ENCODE peak calls at places on chromosomes 11 and 22, in six cellular contexts. One of them, this sample, is unnamed. For H3K9me3, the result is how much of the 10 kb centered on the place peaks cover.

GRCh38 chr22:24845036-24845918 is 39.3 kb downstream of the SGSM1 start:
- DNase-seq in pancreas: no peak
- DNase-seq in fibroblast of lung: no peak
- DNase-seq in testis: peak
- DNase-seq in tibial nerve: no peak
- DNase-seq in heart right ventricle: no peak
- DNase-seq in this sample: no peak

GRCh38 chr22:17921871-17922821 is 102.2 kb downstream of the MICAL3 start:
- DNase-seq in pancreas: no peak
- DNase-seq in fibroblast of lung: no peak
- DNase-seq in testis: no peak
- DNase-seq in tibial nerve: no peak
- DNase-seq in heart right ventricle: peak
- DNase-seq in this sample: peak

GRCh38 chr22:20001082-20001638 is 15.5 kb downstream of the ARVCF start:
- DNase-seq in pancreas: peak
- DNase-seq in fibroblast of lung: no peak
- DNase-seq in testis: no peak
- DNase-seq in tibial nerve: no peak
- DNase-seq in heart right ventricle: no peak
- DNase-seq in this sample: no peak

GRCh38 chr22:33467718-33468117 is 409.5 kb upstream of the SYN3 start:
- DNase-seq in pancreas: no peak
- DNase-seq in fibroblast of lung: no peak
- DNase-seq in testis: no peak
- DNase-seq in tibial nerve: no peak
- DNase-seq in heart right ventricle: no peak
- DNase-seq in this sample: no peak

GRCh38 chr11:88105952-88106351 is 69.3 kb downstream of the RAB38 start:
- DNase-seq in pancreas: no peak
- DNase-seq in fibroblast of lung: no peak
- DNase-seq in testis: no peak
- DNase-seq in tibial nerve: no peak
- DNase-seq in heart right ventricle: no peak
- DNase-seq in this sample: no peak

GRCh38 chr11:126891556-126892217 is 108.9 kb downstream of the KIRREL3 start:
- DNase-seq in pancreas: no peak
- DNase-seq in fibroblast of lung: no peak
- DNase-seq in testis: no peak
- DNase-seq in tibial nerve: no peak
- DNase-seq in heart right ventricle: peak
- DNase-seq in this sample: no peak

GRCh38 chr11:2588809-2589537 is 110.8 kb downstream of the KCNQ1OT1 start:
- DNase-seq in pancreas: no peak
- DNase-seq in fibroblast of lung: no peak
- DNase-seq in testis: peak
- DNase-seq in tibial nerve: peak
- DNase-seq in heart right ventricle: no peak
- DNase-seq in this sample: peak

GRCh38 chr22:43377486-43377995 is 34.3 kb upstream of the MPPED1 start:
- DNase-seq in pancreas: no peak
- DNase-seq in fibroblast of lung: peak
- DNase-seq in testis: no peak
- DNase-seq in tibial nerve: no peak
- DNase-seq in heart right ventricle: no peak
- DNase-seq in this sample: peak

GRCh38 chr11:42913731-42914130 is 398.1 kb upstream of the API5 start:
- DNase-seq in pancreas: no peak
- DNase-seq in fibroblast of lung: no peak
- DNase-seq in testis: no peak
- DNase-seq in tibial nerve: no peak
- DNase-seq in heart right ventricle: no peak
- DNase-seq in this sample: no peak

GRCh38 chr11:118625976-118626375 is 18.6 kb downstream of the PHLDB1 start:
- DNase-seq in pancreas: no peak
- DNase-seq in fibroblast of lung: no peak
- DNase-seq in testis: no peak
- DNase-seq in tibial nerve: no peak
- DNase-seq in heart right ventricle: no peak
- DNase-seq in this sample: no peak

GRCh38 chr11:78841451-78842060 is 266.9 kb upstream of the NARS2 start:
- DNase-seq in pancreas: no peak
- DNase-seq in fibroblast of lung: no peak
- DNase-seq in testis: no peak
- DNase-seq in tibial nerve: no peak
- DNase-seq in heart right ventricle: no peak
- DNase-seq in this sample: no peak

GRCh38 chr11:72639475-72640375 is 34.5 kb downstream of the PDE2A start:
- DNase-seq in pancreas: no peak
- DNase-seq in fibroblast of lung: no peak
- DNase-seq in testis: no peak
- DNase-seq in tibial nerve: no peak
- DNase-seq in heart right ventricle: peak
- DNase-seq in this sample: no peak

GRCh38 chr11:83172551-83172950 is 15.6 kb downstream of the PCF11 start:
- DNase-seq in pancreas: no peak
- DNase-seq in fibroblast of lung: no peak
- DNase-seq in testis: no peak
- DNase-seq in tibial nerve: no peak
- DNase-seq in heart right ventricle: no peak
- DNase-seq in this sample: no peak

GRCh38 chr11:100404907-100405306 is 282.2 kb upstream of the ARHGAP42 start:
- DNase-seq in pancreas: no peak
- DNase-seq in fibroblast of lung: no peak
- DNase-seq in testis: no peak
- DNase-seq in tibial nerve: no peak
- DNase-seq in heart right ventricle: no peak
- DNase-seq in this sample: no peak

GRCh38 chr22:50185384-50186087 is at the start of gene TRABD:
- DNase-seq in pancreas: peak
- DNase-seq in fibroblast of lung: peak
- DNase-seq in testis: peak
- DNase-seq in tibial nerve: peak
- DNase-seq in heart right ventricle: peak
- DNase-seq in this sample: peak

GRCh38 chr11:78292109-78292803 is 103.5 kb downstream of the USP35 start:
- DNase-seq in pancreas: no peak
- DNase-seq in fibroblast of lung: no peak
- DNase-seq in testis: no peak
- DNase-seq in tibial nerve: no peak
- DNase-seq in heart right ventricle: no peak
- DNase-seq in this sample: no peak

GRCh38 chr22:25112538-25113253 is 87.0 kb upstream of the CRYBB3 start:
- DNase-seq in pancreas: no peak
- DNase-seq in fibroblast of lung: no peak
- DNase-seq in testis: no peak
- DNase-seq in tibial nerve: no peak
- DNase-seq in heart right ventricle: no peak
- DNase-seq in this sample: peak

GRCh38 chr22:39568278-39568981 is 2.1 kb upstream of the CACNA1I start:
- DNase-seq in pancreas: no peak
- DNase-seq in fibroblast of lung: no peak
- DNase-seq in testis: no peak
- DNase-seq in tibial nerve: no peak
- DNase-seq in heart right ventricle: no peak
- DNase-seq in this sample: peak

GRCh38 chr11:3855808-3856491 is 486 bp downstream of the STIM1 start:
- DNase-seq in pancreas: peak
- DNase-seq in fibroblast of lung: peak
- DNase-seq in testis: peak
- DNase-seq in tibial nerve: no peak
- DNase-seq in heart right ventricle: peak
- DNase-seq in this sample: peak

GRCh38 chr22:22554324-22555284 is 4.5 kb downstream of the PRAME start:
- DNase-seq in pancreas: no peak
- DNase-seq in fibroblast of lung: no peak
- DNase-seq in testis: no peak
- DNase-seq in tibial nerve: no peak
- DNase-seq in heart right ventricle: no peak
- DNase-seq in this sample: no peak
- H3K4me3 ChIP-seq in pancreas: no peak
- H3K4me3 ChIP-seq in fibroblast of lung: no peak
- H3K4me3 ChIP-seq in testis: no peak
- H3K4me3 ChIP-seq in tibial nerve: no peak
- H3K4me3 ChIP-seq in heart right ventricle: no peak
- H3K4me3 ChIP-seq in this sample: no peak

GRCh38 chr11:58741127-58741526 is 9.4 kb upstream of the GLYAT start:
- DNase-seq in pancreas: no peak
- DNase-seq in fibroblast of lung: no peak
- DNase-seq in testis: no peak
- DNase-seq in tibial nerve: no peak
- DNase-seq in heart right ventricle: no peak
- DNase-seq in this sample: no peak

GRCh38 chr11:58742140-58742539 is 10.4 kb upstream of the GLYAT start:
- DNase-seq in pancreas: no peak
- DNase-seq in fibroblast of lung: no peak
- DNase-seq in testis: no peak
- DNase-seq in tibial nerve: no peak
- DNase-seq in heart right ventricle: no peak
- DNase-seq in this sample: no peak

GRCh38 chr11:58744988-58745704 is 13.4 kb upstream of the GLYAT start:
- DNase-seq in pancreas: no peak
- DNase-seq in fibroblast of lung: no peak
- DNase-seq in testis: no peak
- DNase-seq in tibial nerve: no peak
- DNase-seq in heart right ventricle: no peak
- DNase-seq in this sample: no peak

GRCh38 chr11:58745705-58746364 is 14.1 kb upstream of the GLYAT start:
- DNase-seq in pancreas: no peak
- DNase-seq in fibroblast of lung: no peak
- DNase-seq in testis: no peak
- DNase-seq in tibial nerve: no peak
- DNase-seq in heart right ventricle: no peak
- DNase-seq in this sample: no peak

DNA sequence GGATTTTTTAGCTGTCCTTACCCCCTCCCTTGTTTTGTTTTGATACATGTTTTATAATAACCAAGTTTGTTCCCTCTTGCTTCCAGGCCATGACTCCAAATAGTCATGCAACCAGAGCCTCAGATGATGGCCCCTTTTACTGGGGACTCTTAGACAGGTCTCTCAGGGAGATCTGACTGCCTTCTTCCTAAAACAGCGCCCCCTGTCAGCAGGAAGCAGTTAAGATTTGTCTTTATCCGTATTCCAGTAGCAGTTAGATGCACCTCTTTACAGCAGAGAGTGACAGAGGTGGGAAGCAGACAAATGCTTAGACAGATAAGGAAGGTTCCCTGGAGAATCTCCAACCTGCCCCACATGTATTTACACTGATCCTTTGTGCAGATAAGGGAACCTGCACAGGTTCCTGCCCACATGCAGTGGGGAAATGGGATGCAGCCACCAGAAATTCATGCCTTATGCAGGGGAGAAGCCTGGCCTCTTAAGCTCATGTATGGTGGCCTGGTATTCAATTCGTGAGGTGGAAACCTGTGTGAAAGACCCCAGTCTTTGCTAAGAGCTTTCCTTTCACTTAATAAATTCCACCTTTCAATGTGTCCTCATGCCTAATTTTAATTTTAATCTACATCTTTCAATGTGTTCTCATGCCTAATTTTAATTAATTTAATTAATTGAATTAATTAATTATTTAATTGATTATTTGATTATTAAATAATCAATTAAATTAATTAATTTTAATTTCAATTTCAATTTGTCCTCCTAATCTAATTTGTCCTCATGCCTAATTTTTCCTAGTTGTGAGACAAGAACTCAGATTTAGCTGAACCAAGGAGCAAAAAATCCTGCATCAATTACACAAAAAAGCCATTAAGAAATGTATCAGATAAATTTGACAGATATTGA is 11.5 kb upstream of the GLYAT start:
- DNase-seq in pancreas: no peak
- DNase-seq in fibroblast of lung: no peak
- DNase-seq in testis: no peak
- DNase-seq in tibial nerve: no peak
- DNase-seq in heart right ventricle: no peak
- DNase-seq in this sample: no peak
- TF ChIP-seq CTCF in pancreas: no peak
- TF ChIP-seq CTCF in fibroblast of lung: no peak
- TF ChIP-seq CTCF in testis: no peak
- TF ChIP-seq CTCF in tibial nerve: no peak
- TF ChIP-seq CTCF in heart right ventricle: no peak
- TF ChIP-seq CTCF in this sample: no peak

GRCh38 chr11:134637091-134638015 is 225.3 kb upstream of the B3GAT1 start:
- DNase-seq in pancreas: no peak
- DNase-seq in fibroblast of lung: no peak
- DNase-seq in testis: no peak
- DNase-seq in tibial nerve: no peak
- DNase-seq in heart right ventricle: no peak
- DNase-seq in this sample: no peak
- H3K9me3 ChIP-seq in pancreas: under half
- H3K9me3 ChIP-seq in fibroblast of lung: under half
- H3K9me3 ChIP-seq in testis: under half
- H3K9me3 ChIP-seq in tibial nerve: under half
- H3K9me3 ChIP-seq in heart right ventricle: under half
- H3K9me3 ChIP-seq in this sample: under half

GRCh38 chr22:46579751-46580449 is 40.3 kb upstream of the GRAMD4 start:
- DNase-seq in pancreas: no peak
- DNase-seq in fibroblast of lung: no peak
- DNase-seq in testis: no peak
- DNase-seq in tibial nerve: no peak
- DNase-seq in heart right ventricle: no peak
- DNase-seq in this sample: peak

GRCh38 chr22:46577361-46578249 is 40.2 kb upstream of the CELSR1 start:
- DNase-seq in pancreas: peak
- DNase-seq in fibroblast of lung: no peak
- DNase-seq in testis: no peak
- DNase-seq in tibial nerve: no peak
- DNase-seq in heart right ventricle: no peak
- DNase-seq in this sample: no peak

GRCh38 chr22:46580940-46581579 is 39.1 kb upstream of the GRAMD4 start:
- DNase-seq in pancreas: no peak
- DNase-seq in fibroblast of lung: no peak
- DNase-seq in testis: no peak
- DNase-seq in tibial nerve: peak
- DNase-seq in heart right ventricle: no peak
- DNase-seq in this sample: no peak

GRCh38 chr22:46578251-46578823 is 40.9 kb upstream of the CELSR1 start:
- DNase-seq in pancreas: no peak
- DNase-seq in fibroblast of lung: no peak
- DNase-seq in testis: no peak
- DNase-seq in tibial nerve: no peak
- DNase-seq in heart right ventricle: no peak
- DNase-seq in this sample: no peak

DNA sequence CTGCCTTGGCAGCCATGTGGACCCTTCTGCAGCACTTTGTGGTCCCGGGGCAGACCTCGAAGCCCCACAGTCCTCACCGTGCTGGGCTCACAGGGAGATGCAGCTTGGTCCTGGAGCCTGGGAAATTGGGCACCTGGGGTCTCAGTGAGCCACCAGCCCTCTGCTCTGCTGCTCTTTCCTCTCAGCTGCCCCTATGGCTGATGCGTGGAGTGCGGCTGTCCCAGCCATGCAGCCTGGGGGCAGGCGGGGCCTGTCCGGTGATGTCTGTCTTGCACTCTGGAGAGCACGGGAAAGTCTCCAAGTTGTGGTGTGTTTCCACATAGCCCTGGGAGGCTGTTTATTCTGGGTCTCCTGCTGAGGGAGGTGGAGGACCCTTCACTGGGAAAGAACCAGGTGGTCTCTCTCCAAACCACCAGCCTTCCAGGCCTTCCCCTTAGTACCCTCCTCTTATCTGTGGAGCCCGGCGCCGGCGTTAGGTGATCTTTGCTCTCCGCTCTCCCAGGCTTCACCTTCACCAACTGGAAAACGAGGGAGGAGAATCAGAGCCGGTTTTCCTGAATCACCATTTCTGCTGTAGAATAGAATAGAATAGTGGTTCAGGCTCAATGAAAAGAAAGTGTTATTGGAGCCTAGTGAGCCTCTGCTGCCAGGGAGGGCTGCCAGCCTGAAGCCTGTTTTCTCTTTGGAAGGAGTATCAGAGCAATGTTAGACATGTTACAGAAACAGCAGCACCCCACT is 41.2 kb upstream of the GRAMD4 start:
- DNase-seq in pancreas: no peak
- DNase-seq in fibroblast of lung: peak
- DNase-seq in testis: no peak
- DNase-seq in tibial nerve: peak
- DNase-seq in heart right ventricle: peak
- DNase-seq in this sample: peak
- H3K4me3 ChIP-seq in pancreas: peak
- H3K4me3 ChIP-seq in fibroblast of lung: no peak
- H3K4me3 ChIP-seq in testis: no peak
- H3K4me3 ChIP-seq in tibial nerve: peak
- H3K4me3 ChIP-seq in heart right ventricle: no peak
- H3K4me3 ChIP-seq in this sample: no peak

This sample was measured in thyroid gland.